ENCODE peak calls at places on chromosomes 1 and 21, in seven cellular contexts. M is fibroblast of lung, J is GM13977, C is cardiac fibroblast, W is thoracic aorta, N is coronary artery, Z is fibroblast of mammary gland. A is an unnamed sample.

GRCh38 chr1:54582566-54583306 is 34.7 kb downstream of the ACOT11 start:
- DNase-seq in M (no peak), J (no peak), C (no peak), W (no peak), N (no peak), Z (no peak), A (no peak)

GRCh38 chr1:29312469-29313466 is 76.4 kb downstream of the PTPRU start:
- DNase-seq in M (no peak), J (no peak), C (no peak), W (no peak), N (no peak), Z (no peak), A (no peak)

GRCh38 chr1:229704157-229704556 is 78.1 kb downstream of the URB2 start:
- DNase-seq in M (no peak), J (no peak), C (no peak), W (no peak), N (no peak), Z (no peak), A (no peak)

GRCh38 chr1:197733324-197733723 is 42.0 kb downstream of the DENND1B start:
- DNase-seq in M (no peak), J (no peak), C (no peak), W (no peak), N (no peak), Z (no peak), A (no peak)

GRCh38 chr1:63835075-63835633 is 61.3 kb downstream of the ROR1 start:
- DNase-seq in M (no peak), J (no peak), C (no peak), W (no peak), N (no peak), Z (peak), A (no peak)

GRCh38 chr1:237562247-237562823 is 328.4 kb downstream of the ZP4 start:
- DNase-seq in M (peak), J (peak), C (peak), W (no peak), N (no peak), Z (peak), A (peak)

GRCh38 chr1:155479205-155479604 is 83.4 kb downstream of the ASH1L start:
- DNase-seq in M (peak), J (no peak), C (peak), W (no peak), N (no peak), Z (peak), A (no peak)

GRCh38 chr21:42106425-42106824 is 35.3 kb downstream of the UMODL1 start:
- DNase-seq in M (no peak), J (no peak), C (no peak), W (no peak), N (no peak), Z (no peak), A (no peak)

GRCh38 chr1:181485276-181486097 is 2.2 kb downstream of the CACNA1E start:
- DNase-seq in M (no peak), J (peak), C (no peak), W (no peak), N (no peak), Z (no peak), A (no peak)

GRCh38 chr1:38772026-38772425 is 87.5 kb downstream of the RRAGC start:
- DNase-seq in M (no peak), J (no peak), C (no peak), W (no peak), N (no peak), Z (no peak), A (no peak)

GRCh38 chr21:37868896-37869295 is 47.4 kb downstream of the KCNJ6 start:
- DNase-seq in M (no peak), J (no peak), C (no peak), W (no peak), N (no peak), Z (peak), A (no peak)

GRCh38 chr1:23436520-23437354 is 12.2 kb upstream of the TCEA3 start:
- DNase-seq in M (no peak), J (no peak), C (no peak), W (no peak), N (no peak), Z (no peak), A (no peak)

GRCh38 chr1:17140279-17140678 is 21.0 kb upstream of the PADI2 start:
- DNase-seq in M (no peak), J (no peak), C (peak), W (no peak), N (no peak), Z (no peak), A (no peak)

GRCh38 chr1:28240024-28240423 is 4.1 kb downstream of the ATP5IF1 start:
- DNase-seq in M (no peak), J (no peak), C (no peak), W (no peak), N (no peak), Z (no peak), A (no peak)

GRCh38 chr1:180563013-180563827 is 4.5 kb downstream of the OVAAL start:
- DNase-seq in M (peak), J (no peak), C (peak), W (no peak), N (no peak), Z (peak), A (no peak)

GRCh38 chr1:193187114-193187513 is 701 bp upstream of the B3GALT2 start:
- DNase-seq in M (peak), J (no peak), C (no peak), W (no peak), N (no peak), Z (no peak), A (no peak)

GRCh38 chr1:109883248-109883955 is 27.2 kb upstream of the CSF1 start:
- DNase-seq in M (no peak), J (no peak), C (no peak), W (no peak), N (peak), Z (no peak), A (no peak)

GRCh38 chr1:165424454-165425283 is 20.3 kb downstream of the RXRG start:
- DNase-seq in M (peak), J (no peak), C (peak), W (no peak), N (no peak), Z (peak), A (no peak)

GRCh38 chr1:46506470-46507219 is 17.0 kb downstream of the DMBX1 start:
- DNase-seq in M (no peak), J (no peak), C (no peak), W (no peak), N (no peak), Z (peak), A (no peak)

GRCh38 chr1:93816970-93817738 is 61.9 kb downstream of the DNTTIP2 start:
- DNase-seq in M (peak), J (no peak), C (peak), W (no peak), N (no peak), Z (peak), A (peak)

DNA sequence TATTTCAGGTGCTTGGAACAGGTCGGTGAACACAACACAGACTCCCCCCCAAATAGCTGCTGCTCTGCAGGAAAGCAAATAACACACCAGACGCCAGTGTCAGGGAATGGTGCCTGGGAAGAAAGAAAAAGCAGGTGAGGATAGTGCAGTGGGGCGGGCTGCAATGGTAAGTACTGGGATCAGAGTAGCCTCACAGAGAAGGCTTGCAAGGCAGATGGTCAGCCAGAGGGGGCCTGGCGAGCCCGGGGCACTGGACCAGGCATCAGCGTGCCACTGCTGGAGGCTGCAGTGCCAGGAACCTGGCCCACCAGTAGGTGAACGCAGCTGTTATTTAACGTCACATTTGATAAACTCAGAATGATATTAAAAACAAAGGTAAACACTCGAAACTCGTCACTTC is 60.0 kb downstream of the POFUT2 start:
- DNase-seq in M (no peak), J (no peak), C (no peak), W (no peak), N (no peak), Z (no peak), A (no peak)
- TF ChIP-seq CTCF in M (no peak), J (no peak), C (peak), W (no peak), N (no peak), Z (no peak), A (no peak)

DNA sequence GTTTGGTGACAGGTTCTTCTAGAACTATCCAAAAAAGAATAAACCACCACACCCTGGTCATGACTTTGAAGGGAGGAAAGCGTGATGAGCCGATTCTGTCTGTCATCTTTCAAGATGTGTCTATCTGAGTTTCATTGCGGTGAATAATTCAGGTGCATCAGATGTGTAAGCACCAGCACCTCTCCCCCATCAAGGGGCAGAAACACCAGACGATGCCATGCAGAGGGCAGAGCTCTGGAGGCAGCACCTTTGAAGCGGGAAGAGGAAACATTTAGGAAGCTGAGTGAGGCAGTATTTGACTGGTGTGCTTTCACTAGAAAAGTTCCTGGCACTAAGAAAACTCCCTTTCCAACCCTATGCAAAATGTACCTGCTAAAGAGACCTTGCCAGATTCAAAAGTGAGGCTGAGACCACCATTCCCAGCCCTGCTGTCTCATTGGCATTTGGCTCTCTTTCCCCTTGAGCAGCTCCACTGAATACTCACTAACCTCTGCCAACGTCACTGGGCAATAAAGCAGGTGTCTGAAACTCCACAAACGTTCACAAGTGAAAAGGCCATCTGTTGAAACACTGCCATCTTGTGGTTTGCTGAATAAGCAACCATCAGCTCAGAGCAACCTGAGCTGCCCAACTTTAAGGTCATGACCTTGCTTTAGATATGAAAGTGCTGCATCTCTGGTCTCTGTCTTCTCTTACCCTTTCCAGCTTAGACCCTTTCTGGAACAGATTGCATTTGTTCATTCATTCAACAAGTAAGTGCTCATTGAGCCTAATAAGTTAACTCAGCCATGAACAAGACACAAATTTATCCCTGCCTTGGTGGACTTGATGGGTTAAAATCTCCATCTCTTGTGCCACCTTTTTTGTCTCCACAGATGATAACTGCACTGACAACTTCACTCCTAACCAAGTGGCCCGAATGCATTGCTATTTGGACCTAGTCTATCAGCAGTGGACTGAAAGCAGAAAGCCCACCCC is 228.6 kb downstream of the PAPPA2 start:
- DNase-seq in M (peak), J (peak), C (peak), W (no peak), N (no peak), Z (peak), A (peak)
- TF ChIP-seq CTCF in M (peak), J (peak), C (peak), W (peak), N (peak), Z (peak), A (peak)

GRCh38 chr1:205211839-205212241 is 338 bp upstream of the DSTYK start:
- DNase-seq in M (no peak), J (peak), C (no peak), W (no peak), N (no peak), Z (no peak), A (no peak)

GRCh38 chr1:205214756-205215155 is 3.3 kb upstream of the DSTYK start:
- DNase-seq in M (no peak), J (no peak), C (no peak), W (no peak), N (no peak), Z (no peak), A (no peak)

GRCh38 chr1:205208805-205209204 is 2.7 kb downstream of the DSTYK start:
- DNase-seq in M (no peak), J (no peak), C (no peak), W (no peak), N (no peak), Z (no peak), A (no peak)

GRCh38 chr1:205216588-205216987 is 5.1 kb upstream of the DSTYK start:
- DNase-seq in M (no peak), J (no peak), C (no peak), W (no peak), N (no peak), Z (no peak), A (no peak)

DNA sequence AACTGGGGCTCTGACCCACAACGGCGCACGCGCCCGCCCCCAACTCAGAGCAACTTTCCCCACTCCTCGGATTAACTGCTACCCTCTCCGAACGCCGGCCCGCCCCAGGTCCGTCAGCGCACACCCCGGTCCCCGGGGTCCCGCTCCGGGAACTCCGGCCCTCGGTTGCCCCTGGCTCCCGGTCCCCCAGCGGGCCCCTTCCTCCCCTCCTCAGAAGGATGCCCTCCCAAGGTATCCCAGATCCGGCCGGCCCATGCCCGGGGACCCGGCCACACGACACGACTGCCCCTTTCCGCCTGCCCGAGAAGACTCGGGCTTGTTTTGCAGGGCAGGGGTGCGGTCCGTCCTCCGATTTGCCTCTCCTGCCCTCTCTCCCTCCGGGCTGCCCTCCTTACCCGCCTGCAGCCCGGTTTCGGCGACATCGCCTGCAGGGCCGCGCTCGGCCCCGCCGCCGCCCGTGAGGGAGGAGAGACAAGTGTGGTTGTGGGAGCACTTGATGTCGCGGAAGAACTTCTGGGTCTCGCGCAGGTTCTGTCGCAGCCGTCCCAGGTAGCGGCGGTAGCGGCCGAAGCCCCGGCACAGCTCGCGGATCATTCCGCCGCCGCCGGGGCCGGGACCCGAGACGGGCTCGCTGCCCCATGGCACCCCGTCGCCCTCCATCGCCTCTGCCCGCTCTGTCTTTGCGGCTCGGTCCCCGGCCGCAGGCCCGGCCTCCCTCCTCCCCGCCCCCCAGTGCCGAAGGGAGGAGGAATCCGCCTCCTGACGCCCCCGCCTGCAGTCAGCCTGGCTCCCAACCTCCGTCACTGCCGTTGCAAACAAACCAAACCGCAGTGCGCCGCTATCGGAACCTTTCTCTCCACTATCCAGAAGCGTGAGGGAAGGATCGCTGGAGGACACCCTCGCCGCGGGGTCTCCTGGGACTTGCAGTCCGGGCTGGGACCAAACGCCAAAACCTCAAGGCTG is at the start of gene DSTYK:
- DNase-seq in M (peak), J (peak), C (peak), W (peak), N (peak), Z (peak), A (peak)
- TF ChIP-seq CTCF in M (no peak), J (no peak), C (no peak), W (no peak), N (no peak), Z (no peak), A (no peak)

GRCh38 chr1:150549496-150550221 is 451 bp downstream of the ADAMTSL4 start:
- DNase-seq in M (no peak), J (no peak), C (no peak), W (no peak), N (peak), Z (peak), A (no peak)
- TF ChIP-seq CTCF in M (no peak), J (no peak), C (peak), W (no peak), N (no peak), Z (no peak), A (peak)

GRCh38 chr1:179183857-179184256 is 45.6 kb downstream of the ABL2 start:
- DNase-seq in M (no peak), J (no peak), C (no peak), W (no peak), N (no peak), Z (no peak), A (no peak)
- TF ChIP-seq CTCF in M (no peak), J (no peak), C (no peak), W (no peak), N (no peak), Z (no peak), A (no peak)

GRCh38 chr21:45552696-45553391 is 10.6 kb upstream of the SLC19A1 start:
- DNase-seq in M (no peak), J (no peak), C (no peak), W (no peak), N (no peak), Z (no peak), A (no peak)

GRCh38 chr21:45555251-45555556 is 13.0 kb upstream of the SLC19A1 start:
- DNase-seq in M (no peak), J (peak), C (peak), W (no peak), N (no peak), Z (peak), A (no peak)

GRCh38 chr21:45555557-45556301 is 13.5 kb upstream of the SLC19A1 start:
- DNase-seq in M (peak), J (peak), C (peak), W (no peak), N (peak), Z (peak), A (peak)

GRCh38 chr21:45556302-45556644 is 14.0 kb upstream of the SLC19A1 start:
- DNase-seq in M (no peak), J (no peak), C (no peak), W (no peak), N (no peak), Z (no peak), A (no peak)

DNA sequence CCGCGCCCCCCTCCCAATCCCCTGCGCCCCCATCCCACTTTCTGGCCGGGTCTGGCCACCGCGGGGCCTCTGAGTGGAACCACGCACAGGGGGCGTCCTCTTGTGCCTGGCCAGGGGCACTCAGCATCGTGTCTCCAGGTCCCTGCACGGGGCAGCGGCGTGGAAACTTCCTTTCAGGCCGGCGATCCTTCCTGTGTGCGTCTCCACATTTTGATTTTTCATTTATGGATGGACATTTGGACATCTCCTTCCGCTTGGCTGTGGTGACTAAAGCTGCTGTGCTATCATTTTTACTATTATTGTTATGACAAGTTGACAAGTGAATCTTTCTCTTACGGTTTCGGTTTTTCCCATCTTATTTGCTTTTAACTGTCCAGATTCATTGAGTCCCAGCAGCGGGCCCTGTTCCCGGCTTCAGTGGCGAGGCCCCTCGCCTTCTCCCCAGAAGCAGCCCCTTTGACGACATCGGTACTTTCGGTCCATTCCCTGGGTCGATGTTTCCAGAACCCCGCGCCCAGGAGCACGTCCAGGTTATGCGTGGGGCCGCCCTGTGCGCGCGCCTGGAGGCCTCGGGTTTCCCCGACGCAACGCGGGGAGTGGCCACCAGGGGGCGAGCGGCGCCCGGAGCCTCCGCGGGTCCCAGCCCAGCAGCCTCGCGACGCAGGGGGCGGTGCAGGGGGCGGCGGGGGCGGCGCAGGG is 12.4 kb upstream of the SLC19A1 start:
- DNase-seq in M (peak), J (peak), C (peak), W (no peak), N (no peak), Z (peak), A (peak)
- TF ChIP-seq CTCF in M (peak), J (peak), C (peak), W (peak), N (peak), Z (no peak), A (peak)

DNA sequence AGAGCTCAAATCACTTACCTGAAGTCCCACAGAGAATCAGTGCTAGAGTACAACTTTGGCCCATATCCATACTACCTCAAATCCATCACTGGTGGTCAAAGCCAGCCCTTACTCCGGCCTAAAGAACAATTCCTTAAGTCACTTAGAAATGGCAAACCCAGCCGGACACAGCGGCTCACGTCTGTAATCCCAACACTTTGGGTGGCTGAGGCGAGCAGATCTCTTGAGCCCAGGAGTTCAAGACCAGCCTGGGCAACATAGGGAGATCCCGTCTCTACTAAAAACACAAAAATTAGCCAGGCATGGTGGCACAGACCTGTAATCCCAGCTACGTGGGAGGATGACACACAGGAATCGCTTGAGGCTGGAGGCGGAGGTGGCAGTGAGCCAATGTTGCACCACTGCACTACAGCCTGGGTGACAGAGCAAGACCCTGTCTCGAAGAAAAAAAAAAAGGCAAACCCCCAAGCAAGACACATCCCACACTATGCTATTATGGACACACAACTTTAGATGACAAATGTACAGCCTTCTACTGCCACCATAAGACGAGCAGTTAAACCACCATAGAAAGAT is 24.0 kb downstream of the NPHP4 start:
- DNase-seq in M (no peak), J (no peak), C (no peak), W (no peak), N (no peak), Z (peak), A (no peak)
- TF ChIP-seq CTCF in M (no peak), J (no peak), C (no peak), W (no peak), N (no peak), Z (no peak), A (no peak)